ENCODE peak calls at places on chromosome 4, in six cellular contexts. L is nephron progenitor cell; D is adipocyte; B is amygdala; P is NCI-H1105; N is activated CD4-positive, CD25-positive, alpha-beta regulatory T cell. Q is an unnamed sample.

GRCh38 chr4:91527056-91527455 is 776.7 kb upstream of the GRID2 start:
- DNase-seq in N (no peak), B (no peak), L (no peak), D (no peak), P (no peak), Q (no peak)

GRCh38 chr4:5813882-5814255 is 79.0 kb downstream of the CRMP1 start:
- DNase-seq in N (no peak), P (no peak), L (no peak), D (no peak), B (no peak), Q (no peak)

GRCh38 chr4:144701683-144702233 is 55.8 kb downstream of the HHIP start:
- DNase-seq in P (no peak), B (no peak), D (peak; percentile 36), N (no peak), L (no peak), Q (no peak)

GRCh38 chr4:20320232-20320631 is 68.5 kb downstream of the SLIT2 start:
- DNase-seq in N (no peak), P (no peak), B (no peak), D (no peak), L (no peak), Q (no peak)

GRCh38 chr4:21126113-21126512 is 425.9 kb downstream of the PACRGL start:
- DNase-seq in P (no peak), L (no peak), N (no peak), B (no peak), D (no peak), Q (no peak)

GRCh38 chr4:99504804-99505502 is 5.9 kb upstream of the C4orf17 start:
- DNase-seq in P (peak; percentile 21), L (no peak), N (no peak), D (no peak), B (no peak), Q (no peak)

GRCh38 chr4:79198886-79199591 is 126.8 kb downstream of the NAA11 start:
- DNase-seq in D (no peak), P (peak; percentile 68), B (no peak), N (no peak), L (no peak), Q (no peak)

GRCh38 chr4:829761-830655 is 4.1 kb upstream of the CPLX1 start:
- DNase-seq in L (no peak), N (no peak), D (no peak), P (no peak), B (no peak), Q (no peak)

GRCh38 chr4:177442623-177443155 is 452 bp upstream of the AGA start:
- DNase-seq in D (peak; percentile 23), N (no peak), B (no peak), L (no peak), P (no peak), Q (peak; percentile 13)

GRCh38 chr4:185227131-185227551 is 17.7 kb downstream of the SNX25 start:
- DNase-seq in N (no peak), P (no peak), D (no peak), L (peak; percentile 18), B (no peak), Q (no peak)

GRCh38 chr4:106369456-106370060 is 980 bp upstream of the GIMD1 start:
- DNase-seq in B (no peak), L (peak; percentile 28), D (peak; percentile 90), N (no peak), P (peak; percentile 5), Q (no peak)

GRCh38 chr4:13656569-13656988 is 29.1 kb upstream of the BOD1L1 start:
- DNase-seq in L (peak; percentile 57), N (peak; percentile 46), D (peak; percentile 88), B (peak; percentile 11), P (peak; percentile 3), Q (peak; percentile 54)